ENCODE peak calls at places on chromosomes 2 and 18, in eight cellular contexts. H, P, L, W, J, E, Y and V are unnamed samples.

GRCh38 chr2:196481323-196481695 is 158.2 kb upstream of the CCDC150 start:
- DNase-seq in P (no peak), L (no peak), Y (no peak), W (no peak), H (no peak), E (no peak), J (no peak), V (no peak)

GRCh38 chr18:24814521-24814920 is 354.1 kb downstream of the HRH4 start:
- DNase-seq in Y (no peak), H (no peak), L (no peak), E (no peak), W (no peak), J (no peak), P (no peak), V (no peak)

GRCh38 chr2:242052421-242052820 is 182.9 kb downstream of the RTP5 start:
- DNase-seq in W (no peak), H (no peak), L (no peak), J (no peak), E (no peak), Y (no peak), P (no peak), V (no peak)

GRCh38 chr2:108570416-108570815 is 36.1 kb downstream of the LIMS1 start:
- DNase-seq in E (no peak), P (no peak), H (no peak), W (no peak), L (no peak), J (no peak), Y (no peak), V (no peak)

GRCh38 chr18:75754433-75754832 is 326.9 kb upstream of the SMIM21 start:
- DNase-seq in P (no peak), L (no peak), H (no peak), W (no peak), E (no peak), J (no peak), Y (no peak), V (no peak)

GRCh38 chr18:79599503-79599931 is 80.1 kb upstream of the CTDP1 start:
- DNase-seq in J (peak), P (no peak), Y (no peak), W (peak), L (no peak), H (no peak), E (no peak), V (no peak)

GRCh38 chr18:58586269-58586668 is 42.6 kb downstream of the ALPK2 start:
- DNase-seq in E (no peak), P (no peak), H (no peak), L (no peak), J (no peak), Y (no peak), W (no peak), V (no peak)

GRCh38 chr2:121092095-121092494 is 192.9 kb downstream of the TFCP2L1 start:
- DNase-seq in L (no peak), P (no peak), Y (no peak), E (peak), J (no peak), H (no peak), W (no peak), V (no peak)

GRCh38 chr18:23824704-23825103 is 135.5 kb downstream of the LAMA3 start:
- DNase-seq in P (no peak), W (no peak), H (no peak), E (no peak), Y (no peak), L (no peak), J (no peak), V (no peak)

GRCh38 chr2:12819098-12819465 is 102.3 kb downstream of the TRIB2 start:
- DNase-seq in H (no peak), J (no peak), L (no peak), P (no peak), W (peak), Y (no peak), E (peak), V (peak)

GRCh38 chr2:170446078-170446477 is 268.1 kb downstream of the MYO3B start:
- DNase-seq in H (no peak), E (peak), L (no peak), W (no peak), Y (no peak), P (no peak), J (no peak), V (no peak)

GRCh38 chr2:64210816-64211215 is 66.6 kb upstream of the PELI1 start:
- DNase-seq in W (no peak), P (no peak), H (no peak), J (no peak), L (no peak), Y (no peak), E (no peak), V (no peak)

GRCh38 chr2:173150087-173150486 is 74.4 kb downstream of the MAP3K20 start:
- DNase-seq in W (no peak), H (no peak), E (no peak), L (no peak), J (no peak), P (no peak), Y (no peak), V (no peak)

GRCh38 chr2:26126091-26126490 is 46.8 kb upstream of the GAREM2 start:
- DNase-seq in E (no peak), W (no peak), L (no peak), H (no peak), P (no peak), Y (no peak), J (no peak), V (no peak)

GRCh38 chr2:200219400-200220113 is 86.9 kb upstream of the SPATS2L start:
- DNase-seq in W (peak), P (no peak), J (no peak), E (no peak), H (no peak), Y (no peak), L (no peak), V (no peak)

GRCh38 chr2:195498176-195498575 is 158.8 kb upstream of the SLC39A10 start:
- DNase-seq in E (peak), H (peak), J (no peak), P (peak), Y (no peak), W (peak), L (peak), V (peak)

GRCh38 chr2:37084797-37085196 is 479 bp downstream of the GPATCH11 start:
- DNase-seq in J (no peak), P (peak), W (no peak), H (no peak), L (no peak), E (no peak), Y (no peak), V (no peak)

GRCh38 chr2:30464544-30465170 is 17.6 kb downstream of the LCLAT1 start:
- DNase-seq in P (no peak), J (no peak), Y (no peak), H (no peak), W (no peak), L (no peak), E (no peak), V (no peak)

GRCh38 chr2:173048901-173049661 is 26.6 kb upstream of the MAP3K20 start:
- DNase-seq in W (peak), J (peak), H (no peak), L (no peak), P (no peak), Y (no peak), E (peak), V (peak)

GRCh38 chr18:26714739-26715138 is 150.8 kb downstream of the AQP4 start:
- DNase-seq in J (no peak), E (no peak), H (no peak), Y (no peak), P (no peak), L (no peak), W (no peak), V (no peak)

GRCh38 chr2:231360401-231360800 is 35.1 kb upstream of the B3GNT7 start:
- DNase-seq in H (peak), P (no peak), Y (no peak), L (no peak), J (no peak), W (no peak), E (no peak), V (no peak)

GRCh38 chr2:26805241-26805676 is 19.4 kb downstream of the CENPA start:
- DNase-seq in W (no peak), P (no peak), H (no peak), L (no peak), Y (no peak), E (no peak), J (no peak), V (no peak)

GRCh38 chr2:36789181-36789804 is 92.8 kb downstream of the VIT start:
- DNase-seq in P (no peak), H (no peak), Y (no peak), E (no peak), J (no peak), L (no peak), W (no peak), V (no peak)

GRCh38 chr18:32714571-32715148 is 58.2 kb downstream of the KLHL14 start:
- DNase-seq in E (peak), P (peak), H (peak), J (peak), L (peak), W (no peak), Y (peak), V (peak)

GRCh38 chr2:188519133-188519532 is 227.5 kb downstream of the GULP1 start:
- DNase-seq in J (no peak), Y (no peak), L (no peak), H (no peak), W (no peak), P (no peak), E (no peak), V (no peak)

GRCh38 chr2:179963626-179964025 is 43.5 kb downstream of the CWC22 start:
- DNase-seq in J (no peak), W (no peak), E (no peak), L (no peak), Y (no peak), P (no peak), H (no peak), V (no peak)